ENCODE peak calls at places on chromosome 17, in seven cellular contexts. One of them, this sample, is unnamed.

GRCh38 chr17:76556759-76557367 is 17.0 kb downstream of the PRCD start:
- DNase-seq in iPS-NIHi11: no peak
- DNase-seq in pons: no peak
- DNase-seq in left ventricle myocardium inferior: no peak
- DNase-seq in astrocyte of the cerebellum: no peak
- DNase-seq in NCI-H1105 treated with DMSO at 0.1 percent for 48 hours: no peak
- DNase-seq in activated CD4-positive, alpha-beta T cell treated with anti-CD3 and anti-CD28 coated beads for 24 hours: no peak
- DNase-seq in this sample: no peak

GRCh38 chr17:17527534-17527933 is 31.3 kb upstream of the RASD1 start:
- DNase-seq in NCI-H1105 treated with DMSO at 0.1 percent for 48 hours: no peak
- DNase-seq in activated CD4-positive, alpha-beta T cell treated with anti-CD3 and anti-CD28 coated beads for 24 hours: no peak
- DNase-seq in iPS-NIHi11: no peak
- DNase-seq in left ventricle myocardium inferior: no peak
- DNase-seq in pons: no peak
- DNase-seq in astrocyte of the cerebellum: no peak
- DNase-seq in this sample: no peak

GRCh38 chr17:58525239-58525638 is 10.8 kb upstream of the MTMR4 start:
- DNase-seq in activated CD4-positive, alpha-beta T cell treated with anti-CD3 and anti-CD28 coated beads for 24 hours: no peak
- DNase-seq in NCI-H1105 treated with DMSO at 0.1 percent for 48 hours: no peak
- DNase-seq in pons: no peak
- DNase-seq in iPS-NIHi11: no peak
- DNase-seq in astrocyte of the cerebellum: peak
- DNase-seq in left ventricle myocardium inferior: peak
- DNase-seq in this sample: no peak

GRCh38 chr17:39406951-39407350 is 5.5 kb upstream of the FBXL20 start:
- DNase-seq in left ventricle myocardium inferior: no peak
- DNase-seq in pons: no peak
- DNase-seq in NCI-H1105 treated with DMSO at 0.1 percent for 48 hours: no peak
- DNase-seq in astrocyte of the cerebellum: no peak
- DNase-seq in activated CD4-positive, alpha-beta T cell treated with anti-CD3 and anti-CD28 coated beads for 24 hours: no peak
- DNase-seq in iPS-NIHi11: no peak
- DNase-seq in this sample: no peak

GRCh38 chr17:33667671-33668070 is 374.6 kb upstream of the ASIC2 start:
- DNase-seq in iPS-NIHi11: no peak
- DNase-seq in astrocyte of the cerebellum: no peak
- DNase-seq in activated CD4-positive, alpha-beta T cell treated with anti-CD3 and anti-CD28 coated beads for 24 hours: no peak
- DNase-seq in left ventricle myocardium inferior: no peak
- DNase-seq in NCI-H1105 treated with DMSO at 0.1 percent for 48 hours: no peak
- DNase-seq in pons: no peak
- DNase-seq in this sample: no peak

GRCh38 chr17:34892864-34893263 is 68.4 kb downstream of the CCT6B start:
- DNase-seq in activated CD4-positive, alpha-beta T cell treated with anti-CD3 and anti-CD28 coated beads for 24 hours: no peak
- DNase-seq in left ventricle myocardium inferior: no peak
- DNase-seq in iPS-NIHi11: peak
- DNase-seq in astrocyte of the cerebellum: no peak
- DNase-seq in NCI-H1105 treated with DMSO at 0.1 percent for 48 hours: peak
- DNase-seq in pons: peak
- DNase-seq in this sample: peak

GRCh38 chr17:73139296-73139695 is 25.5 kb upstream of the SSTR2 start:
- DNase-seq in iPS-NIHi11: no peak
- DNase-seq in astrocyte of the cerebellum: no peak
- DNase-seq in NCI-H1105 treated with DMSO at 0.1 percent for 48 hours: no peak
- DNase-seq in left ventricle myocardium inferior: no peak
- DNase-seq in activated CD4-positive, alpha-beta T cell treated with anti-CD3 and anti-CD28 coated beads for 24 hours: no peak
- DNase-seq in pons: no peak
- DNase-seq in this sample: no peak

GRCh38 chr17:50062323-50063243 is 6.7 kb downstream of the ITGA3 start:
- DNase-seq in activated CD4-positive, alpha-beta T cell treated with anti-CD3 and anti-CD28 coated beads for 24 hours: no peak
- DNase-seq in pons: no peak
- DNase-seq in left ventricle myocardium inferior: peak
- DNase-seq in iPS-NIHi11: no peak
- DNase-seq in astrocyte of the cerebellum: no peak
- DNase-seq in NCI-H1105 treated with DMSO at 0.1 percent for 48 hours: peak
- DNase-seq in this sample: peak